ENCODE peak calls at places on chromosome 4, in five cellular contexts. I, X, Q, T and N are unnamed samples.

GRCh38 chr4:168631241-168632151 is 134.6 kb downstream of the PALLD start:
- DNase-seq in I (peak), X (peak), Q (peak), T (no peak), N (no peak)

GRCh38 chr4:36026348-36026747 is 218.0 kb downstream of the ARAP2 start:
- DNase-seq in I (no peak), X (no peak), Q (no peak), T (no peak), N (no peak)

GRCh38 chr4:154760895-154761294 is 17.1 kb downstream of the LRAT start:
- DNase-seq in I (no peak), X (no peak), Q (no peak), T (no peak), N (no peak)

GRCh38 chr4:1767058-1767769 is 25.9 kb upstream of the FGFR3 start:
- DNase-seq in I (no peak), X (no peak), Q (no peak), T (no peak), N (no peak)

GRCh38 chr4:115687356-115687755 is 573.9 kb upstream of the NDST4 start:
- DNase-seq in I (no peak), X (no peak), Q (peak), T (no peak), N (no peak)

GRCh38 chr4:85929926-85930325 is 429.9 kb downstream of the MAPK10 start:
- DNase-seq in I (no peak), X (peak), Q (no peak), T (no peak), N (no peak)

GRCh38 chr4:40699648-40700047 is 50.1 kb upstream of the NSUN7 start:
- DNase-seq in I (peak), X (no peak), Q (no peak), T (no peak), N (no peak)

GRCh38 chr4:147003956-147004580 is 58.4 kb upstream of the TTC29 start:
- DNase-seq in I (no peak), X (no peak), Q (no peak), T (no peak), N (no peak)

GRCh38 chr4:152729466-152729865 is 49.7 kb upstream of the TMEM154 start:
- DNase-seq in I (no peak), X (no peak), Q (no peak), T (no peak), N (no peak)

GRCh38 chr4:54872246-54872645 is 214.5 kb downstream of the KIT start:
- DNase-seq in I (no peak), X (no peak), Q (peak), T (no peak), N (no peak)

GRCh38 chr4:40197879-40198689 is 1.3 kb downstream of the RHOH start:
- DNase-seq in I (no peak), X (no peak), Q (no peak), T (no peak), N (peak)

GRCh38 chr4:80007745-80008149 is 65.3 kb downstream of the ANTXR2 start:
- DNase-seq in I (no peak), X (no peak), Q (no peak), T (no peak), N (no peak)

GRCh38 chr4:142095886-142096605 is 459.7 kb downstream of the IL15 start:
- DNase-seq in I (peak), X (no peak), Q (peak), T (peak), N (no peak)

GRCh38 chr4:128686032-128686465 is 123.5 kb upstream of the JADE1 start:
- DNase-seq in I (no peak), X (no peak), Q (no peak), T (no peak), N (no peak)

GRCh38 chr4:83207497-83208105 is 77.0 kb downstream of the COQ2 start:
- DNase-seq in I (peak), X (no peak), Q (peak), T (peak), N (no peak)

GRCh38 chr4:48665555-48666186 is 114.4 kb downstream of the FRYL start:
- DNase-seq in I (no peak), X (no peak), Q (peak), T (no peak), N (no peak)